ENCODE peak calls at places on chromosomes 6 and 20, in six cellular contexts. R is H54, W is spleen, P is esophagus squamous epithelium, K is IMR-90, V is adrenal gland. O is an unnamed sample.

GRCh38 chr6:111175135-111175534 is 87.8 kb downstream of the SLC16A10 start:
- DNase-seq in R (no peak), W (no peak), P (no peak), K (no peak), V (no peak), O (no peak)

GRCh38 chr6:18585032-18585573 is 198.0 kb downstream of the RNF144B start:
- DNase-seq in R (peak; percentile 30), W (no peak), P (no peak), K (peak; percentile 65), V (peak; percentile 17), O (peak; percentile 26)

GRCh38 chr20:60199866-60200265 is 241.6 kb downstream of the CDH26 start:
- DNase-seq in R (no peak), W (no peak), P (no peak), K (no peak), V (no peak), O (no peak)

GRCh38 chr20:29873946-29874345 is 1383.5 kb upstream of the DEFB115 start:
- DNase-seq in R (no peak), W (peak; percentile 94), P (no peak), K (peak; percentile 22), V (peak; percentile 32), O (peak; percentile 66)

GRCh38 chr6:64299176-64299575 is 663.6 kb downstream of the PHF3 start:
- DNase-seq in R (no peak), W (no peak), P (no peak), K (no peak), V (no peak), O (no peak)

GRCh38 chr6:170223718-170224693 is 66.9 kb downstream of the DLL1 start:
- DNase-seq in R (no peak), W (peak; percentile 65), P (no peak), K (no peak), V (peak; percentile 8), O (no peak)

GRCh38 chr6:66355471-66355870 is 648.4 kb upstream of the EYS start:
- DNase-seq in R (no peak), W (no peak), P (no peak), K (no peak), V (no peak), O (no peak)

GRCh38 chr20:57391439-57392129 is 388 bp downstream of the RBM38 start:
- DNase-seq in R (peak; percentile 42), W (peak; percentile 92), P (no peak), K (no peak), V (no peak), O (peak; percentile 83)

GRCh38 chr6:48249071-48249470 is 138.1 kb upstream of the PTCHD4 start:
- DNase-seq in R (no peak), W (no peak), P (no peak), K (no peak), V (no peak), O (no peak)

GRCh38 chr6:147508073-147508870 is at the start of gene SAMD5:
- DNase-seq in R (peak; percentile 53), W (peak; percentile 81), P (no peak), K (peak; percentile 68), V (peak; percentile 60), O (peak; percentile 55)

GRCh38 chr20:34713194-34713943 is 9.2 kb downstream of the TP53INP2 start:
- DNase-seq in R (peak; percentile 96), W (no peak), P (no peak), K (peak; percentile 100), V (peak; percentile 81), O (peak; percentile 97)

GRCh38 chr6:100175814-100176275 is 181.8 kb upstream of the MCHR2 start:
- DNase-seq in R (no peak), W (no peak), P (no peak), K (peak; percentile 95), V (no peak), O (no peak)

GRCh38 chr6:83463886-83464285 is 33.0 kb upstream of the ME1 start:
- DNase-seq in R (no peak), W (no peak), P (no peak), K (peak; percentile 48), V (no peak), O (no peak)

GRCh38 chr6:18136260-18136659 is 13.8 kb upstream of the NHLRC1 start:
- DNase-seq in R (no peak), W (no peak), P (no peak), K (no peak), V (no peak), O (no peak)

GRCh38 chr6:168676552-168677317 is 235.8 kb downstream of the SMOC2 start:
- DNase-seq in R (no peak), W (no peak), P (no peak), K (no peak), V (no peak), O (no peak)

GRCh38 chr6:155171109-155171746 is 92.6 kb upstream of the CLDN20 start:
- DNase-seq in R (no peak), W (no peak), P (no peak), K (peak; percentile 89), V (peak; percentile 27), O (no peak)

GRCh38 chr20:31593221-31594001 is 11.7 kb upstream of the ID1 start:
- DNase-seq in R (peak; percentile 92), W (no peak), P (no peak), K (peak; percentile 89), V (no peak), O (no peak)

GRCh38 chr6:17714879-17715860 is 8.4 kb upstream of the NUP153 start:
- DNase-seq in R (no peak), W (no peak), P (no peak), K (peak; percentile 98), V (no peak), O (peak; percentile 81)

GRCh38 chr6:163897030-163897429 is 482.5 kb downstream of the QKI start:
- DNase-seq in R (no peak), W (no peak), P (no peak), K (peak; percentile 50), V (peak; percentile 33), O (no peak)

GRCh38 chr6:50829898-50830439 is 11.3 kb downstream of the TFAP2B start:
- DNase-seq in R (no peak), W (no peak), P (no peak), K (no peak), V (no peak), O (no peak)

GRCh38 chr6:80174931-80175572 is 68.6 kb downstream of the BCKDHB start:
- DNase-seq in R (no peak), W (no peak), P (no peak), K (peak; percentile 38), V (no peak), O (no peak)

GRCh38 chr6:135089901-135090300 is 35.3 kb upstream of the HBS1L start:
- DNase-seq in R (no peak), W (no peak), P (no peak), K (no peak), V (no peak), O (no peak)

GRCh38 chr6:6960571-6961251 is 147.1 kb upstream of the RREB1 start:
- DNase-seq in R (no peak), W (no peak), P (no peak), K (no peak), V (no peak), O (no peak)

GRCh38 chr6:157685596-157686280 is 137.3 kb upstream of the SNX9 start:
- DNase-seq in R (no peak), W (no peak), P (no peak), K (no peak), V (no peak), O (no peak)

GRCh38 chr6:53210821-53211220 is 62.2 kb upstream of the GCM1 start:
- DNase-seq in R (no peak), W (no peak), P (no peak), K (no peak), V (no peak), O (no peak)

GRCh38 chr6:18551228-18551627 is 164.1 kb downstream of the RNF144B start:
- DNase-seq in R (no peak), W (no peak), P (no peak), K (peak; percentile 72), V (no peak), O (no peak)

GRCh38 chr20:20137851-20138250 is 85.5 kb downstream of the CFAP61 start:
- DNase-seq in R (no peak), W (no peak), P (no peak), K (no peak), V (no peak), O (no peak)

GRCh38 chr6:133502451-133503259 is 261.5 kb downstream of the EYA4 start:
- DNase-seq in R (no peak), W (no peak), P (no peak), K (peak; percentile 94), V (no peak), O (no peak)

DNA sequence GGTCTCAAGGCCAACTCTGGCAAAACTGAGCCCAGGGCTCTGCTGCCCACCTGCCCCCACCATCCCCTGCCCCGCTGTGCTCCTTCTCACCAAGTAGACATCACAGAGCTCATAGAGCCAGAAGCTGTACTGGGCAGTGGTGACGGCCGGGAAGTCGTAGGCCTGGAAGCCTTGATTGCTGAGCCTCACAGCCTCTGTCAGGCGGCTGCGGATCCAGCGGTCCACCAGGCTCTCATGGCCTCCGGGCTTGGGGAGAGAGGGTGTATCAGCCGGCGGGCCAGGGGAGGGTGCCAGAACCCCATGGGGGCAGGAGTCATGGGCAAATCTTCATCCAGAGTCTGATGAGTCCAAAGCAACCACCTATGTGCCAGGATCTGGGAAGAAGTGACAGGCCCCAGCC is 2.8 kb upstream of the VWA7 start:
- DNase-seq in R (no peak), W (no peak), P (no peak), K (no peak), V (no peak), O (no peak)
- TF ChIP-seq POLR2A in R (no peak), W (no peak), P (no peak), K (no peak), V (no peak), O (no peak)

DNA sequence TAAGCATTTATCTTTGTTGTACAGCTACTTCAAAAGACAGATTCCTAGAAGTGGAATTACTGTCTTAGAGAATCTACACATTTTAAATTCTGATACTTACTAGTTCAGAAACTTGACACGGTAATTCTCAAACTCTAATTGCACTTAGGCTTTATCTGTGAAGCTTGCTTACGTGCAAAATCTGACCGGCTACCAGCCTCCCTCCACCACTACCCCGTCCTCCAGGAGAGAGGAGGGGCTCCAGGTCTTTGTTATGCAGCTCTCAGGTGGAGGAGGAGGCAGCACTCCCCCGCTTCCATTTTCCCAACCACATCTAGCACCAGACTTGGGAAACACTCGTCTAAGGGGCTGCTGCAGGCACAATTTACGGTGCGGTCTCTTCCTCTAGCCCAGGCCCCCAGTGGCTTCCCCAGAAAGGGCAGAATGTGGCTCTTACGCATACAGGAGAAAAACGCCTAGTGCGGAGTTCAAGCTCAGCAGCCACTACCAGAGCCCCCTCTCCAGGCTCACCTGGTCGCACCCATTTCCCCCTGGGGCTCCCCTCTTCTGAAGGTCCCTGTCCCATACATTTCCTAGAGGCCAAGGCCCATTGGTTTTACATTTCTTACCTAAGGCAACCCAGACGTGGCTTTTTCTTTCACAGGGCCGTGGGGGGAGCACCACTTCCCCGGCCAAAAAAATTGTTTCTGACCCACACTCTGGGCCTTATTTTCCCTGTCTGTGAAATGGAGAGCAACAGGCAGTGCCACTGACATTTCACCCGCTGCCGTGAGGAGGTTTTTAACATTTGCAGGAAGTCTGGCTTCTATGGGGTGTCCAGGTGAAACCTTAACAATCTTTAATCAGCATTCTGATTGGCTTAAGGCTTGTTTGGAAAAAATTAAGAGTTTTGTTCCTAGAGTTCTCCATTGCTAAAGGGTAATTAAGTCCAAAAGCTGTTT is 1.6 kb upstream of the TGIF2 start:
- DNase-seq in R (no peak), W (no peak), P (no peak), K (no peak), V (no peak), O (no peak)
- TF ChIP-seq POLR2A in R (no peak), W (no peak), P (no peak), K (no peak), V (no peak), O (no peak)

GRCh38 chr6:43668151-43669028 is 19.2 kb downstream of the MRPS18A start:
- DNase-seq in R (peak; percentile 74), W (peak; percentile 83), P (no peak), K (peak; percentile 36), V (peak; percentile 81), O (peak; percentile 83)
- TF ChIP-seq POLR2A in R (peak; percentile 21), W (no peak), P (no peak), K (peak; percentile 29), V (no peak), O (peak; percentile 49)

GRCh38 chr6:131807644-131808459 is at the start of gene ENPP1:
- DNase-seq in R (peak; percentile 60), W (peak; percentile 87), P (no peak), K (peak; percentile 62), V (peak; percentile 71), O (peak; percentile 64)
- TF ChIP-seq POLR2A in R (peak; percentile 86), W (no peak), P (no peak), K (peak; percentile 27), V (peak; percentile 63), O (no peak)